ENCODE peak calls at places on chromosomes 12 and 14, in nine cellular contexts. E, S, H, W, O, T, M, Q and X are unnamed samples.

GRCh38 chr12:50862316-50862715 is 19.6 kb downstream of the TMPRSS12 start:
- DNase-seq in E (no peak), S (peak; percentile 58), H (no peak), W (no peak), O (peak; percentile 78), T (no peak), M (peak; percentile 12), Q (no peak), X (no peak)

GRCh38 chr12:116346751-116347150 is 69.3 kb upstream of the MED13L start:
- DNase-seq in E (no peak), S (peak; percentile 79), H (no peak), W (no peak), O (peak; percentile 94), T (no peak), M (peak; percentile 76), Q (no peak), X (no peak)

GRCh38 chr12:41983896-41984295 is 160.8 kb downstream of the GXYLT1 start:
- DNase-seq in E (no peak), S (no peak), H (no peak), W (no peak), O (no peak), T (peak; percentile 56), M (no peak), Q (no peak), X (no peak)

GRCh38 chr12:3242199-3242863 is 165.2 kb downstream of the TSPAN9 start:
- DNase-seq in E (no peak), S (peak; percentile 10), H (no peak), W (no peak), O (no peak), T (no peak), M (no peak), Q (no peak), X (no peak)

GRCh38 chr14:33810308-33810707 is 140.6 kb downstream of the EGLN3 start:
- DNase-seq in E (no peak), S (no peak), H (no peak), W (no peak), O (peak; percentile 10), T (no peak), M (no peak), Q (no peak), X (no peak)

GRCh38 chr12:83114042-83114441 is 427.3 kb downstream of the TMTC2 start:
- DNase-seq in E (no peak), S (no peak), H (no peak), W (no peak), O (no peak), T (no peak), M (no peak), Q (peak; percentile 3), X (no peak)

GRCh38 chr12:121190523-121191031 is 19.4 kb upstream of the P2RX4 start:
- DNase-seq in E (no peak), S (peak; percentile 95), H (no peak), W (no peak), O (peak; percentile 82), T (no peak), M (peak; percentile 95), Q (no peak), X (no peak)

GRCh38 chr14:93148979-93149378 is 33.3 kb upstream of the ITPK1 start:
- DNase-seq in E (no peak), S (no peak), H (no peak), W (no peak), O (no peak), T (no peak), M (no peak), Q (no peak), X (no peak)

GRCh38 chr12:124805050-124805449 is 58.6 kb downstream of the SCARB1 start:
- DNase-seq in E (no peak), S (no peak), H (no peak), W (no peak), O (no peak), T (no peak), M (no peak), Q (no peak), X (no peak)